ENCODE peak calls at places on chromosome 21, in ten cellular contexts. H is CD4-positive, CD25-positive, alpha-beta regulatory T cell; I is Caco-2; J is cardiac fibroblast; F is AG09309; G is SJSA1; K is effector memory CD4-positive, alpha-beta T cell; E is fibroblast of mammary gland; A is epithelial cell of esophagus; O is fibroblast of the aortic adventitia. D is an unnamed sample.
A peak's percentile ranks its signal among the peaks of the same experiment; 100 is the strongest.

GRCh38 chr21:26850116-26850643 is 5.0 kb upstream of the ADAMTS1 start:
- DNase-seq in I (peak; percentile 28), G (peak; percentile 65), F (no peak), A (peak; percentile 66), E (peak; percentile 63), O (peak; percentile 79), H (no peak), J (peak; percentile 80), K (no peak), D (no peak)

GRCh38 chr21:32494946-32495703 is 82.6 kb downstream of the EVA1C start:
- DNase-seq in A (peak; percentile 57), H (no peak), J (peak; percentile 80), E (peak; percentile 81), F (peak; percentile 92), I (no peak), K (no peak), G (peak; percentile 70), O (peak; percentile 92), D (peak; percentile 25)

GRCh38 chr21:26842976-26843911 is 2.0 kb downstream of the ADAMTS1 start:
- DNase-seq in K (no peak), J (peak; percentile 98), A (peak; percentile 96), G (peak; percentile 94), F (peak; percentile 86), H (no peak), O (peak; percentile 97), E (peak; percentile 97), I (no peak), D (peak; percentile 87)

GRCh38 chr21:33661146-33661545 is 18.8 kb downstream of the ITSN1 start:
- DNase-seq in I (no peak), J (peak; percentile 64), G (no peak), K (no peak), H (no peak), E (peak; percentile 43), O (no peak), A (peak; percentile 52), F (no peak), D (no peak)

GRCh38 chr21:29578306-29578705 is 279.6 kb downstream of the BACH1 start:
- DNase-seq in A (no peak), H (no peak), E (no peak), K (no peak), O (no peak), F (no peak), J (no peak), G (no peak), I (no peak), D (no peak)

GRCh38 chr21:33201945-33202344 is 27.8 kb upstream of the IFNAR2 start:
- DNase-seq in H (no peak), G (no peak), J (no peak), K (no peak), I (no peak), F (no peak), E (no peak), O (no peak), A (no peak), D (no peak)

GRCh38 chr21:29342394-29342957 is 43.8 kb downstream of the BACH1 start:
- DNase-seq in I (no peak), H (no peak), G (peak; percentile 77), F (peak; percentile 88), K (no peak), O (peak; percentile 96), J (peak; percentile 98), A (peak; percentile 93), E (peak; percentile 100), D (peak; percentile 72)

GRCh38 chr21:33360871-33361602 is 36.3 kb downstream of the IFNAR1 start:
- DNase-seq in A (peak; percentile 79), J (peak; percentile 81), K (peak; percentile 76), O (peak; percentile 65), E (peak; percentile 90), H (peak; percentile 72), G (peak; percentile 66), I (peak; percentile 88), F (peak; percentile 62), D (peak; percentile 83)

GRCh38 chr21:44428281-44428942 is 26.9 kb upstream of the LRRC3 start:
- DNase-seq in G (no peak), E (no peak), I (peak; percentile 59), H (peak; percentile 42), O (no peak), K (peak; percentile 47), F (no peak), A (peak; percentile 3), J (peak; percentile 12), D (no peak)

GRCh38 chr21:14071902-14072734 is 138.6 kb downstream of the LIPI start:
- DNase-seq in I (no peak), F (no peak), H (no peak), J (no peak), O (no peak), K (no peak), G (no peak), E (no peak), A (no peak), D (no peak)

GRCh38 chr21:26982767-26983166 is 15.9 kb upstream of the ADAMTS5 start:
- DNase-seq in F (no peak), H (no peak), O (peak; percentile 51), G (no peak), J (peak; percentile 67), I (no peak), E (peak; percentile 82), K (no peak), A (peak; percentile 88), D (no peak)

GRCh38 chr21:44253832-44254700 is 7.6 kb downstream of the DNMT3L start:
- DNase-seq in J (no peak), K (no peak), E (no peak), G (no peak), O (no peak), F (no peak), H (no peak), A (no peak), I (no peak), D (no peak)

GRCh38 chr21:18443085-18443484 is 39.5 kb upstream of the TMPRSS15 start:
- DNase-seq in K (no peak), I (no peak), O (no peak), J (no peak), G (no peak), A (no peak), E (no peak), F (no peak), H (no peak), D (no peak)

GRCh38 chr21:17089121-17089520 is 423.7 kb upstream of the CXADR start:
- DNase-seq in H (no peak), E (no peak), A (peak; percentile 21), J (no peak), K (no peak), F (no peak), G (no peak), I (no peak), O (no peak), D (no peak)

DNA sequence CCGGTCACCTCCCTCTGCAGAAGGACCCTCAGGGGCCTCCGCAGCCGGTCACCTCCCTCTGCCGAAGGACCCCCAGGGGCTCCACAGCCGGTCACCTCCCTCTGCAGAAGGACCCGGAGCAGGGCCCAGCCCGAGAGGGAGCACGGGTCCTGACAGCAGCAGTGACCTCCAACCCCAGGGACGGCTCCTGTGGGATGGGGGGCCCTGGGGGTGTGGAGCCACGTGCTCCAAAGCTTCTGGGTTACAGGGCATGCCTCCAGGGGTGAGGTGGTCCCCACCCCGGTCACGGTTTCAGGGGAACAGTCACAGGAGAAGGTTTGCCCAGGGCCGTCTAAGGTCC is 40.3 kb downstream of the SLC19A1 start:
- DNase-seq in G (no peak), A (no peak), H (no peak), F (no peak), E (no peak), O (no peak), K (no peak), J (no peak), I (no peak), D (no peak)
- H3K4me3 ChIP-seq in G (no peak overlapping the region), A (no peak overlapping the region), H (no peak overlapping the region), F (no peak overlapping the region), E (no peak overlapping the region), O (no peak overlapping the region), K (no peak overlapping the region), J (no peak overlapping the region), I (no peak overlapping the region), D (no peak overlapping the region)

GRCh38 chr21:42061866-42062542 is 9.1 kb upstream of the UMODL1 start:
- DNase-seq in I (no peak), A (no peak), K (peak; percentile 71), G (no peak), E (no peak), F (no peak), H (peak; percentile 73), J (no peak), O (no peak), D (no peak)
- H3K4me3 ChIP-seq in I (no peak overlapping the region), A (no peak overlapping the region), K (peak overlapping the region; percentile 65), G (no peak overlapping the region), E (no peak overlapping the region), F (no peak overlapping the region), H (peak overlapping the region; percentile 60), J (no peak overlapping the region), O (no peak overlapping the region), D (no peak overlapping the region)

GRCh38 chr21:36753556-36753955 is 54.6 kb downstream of the SIM2 start:
- DNase-seq in G (peak; percentile 88), F (peak; percentile 10), E (peak; percentile 16), A (peak; percentile 49), K (no peak), J (peak; percentile 81), O (peak; percentile 44), H (no peak), I (no peak), D (no peak)

GRCh38 chr21:36751383-36751782 is 52.5 kb downstream of the SIM2 start:
- DNase-seq in F (no peak), O (no peak), K (no peak), G (no peak), I (no peak), J (no peak), H (no peak), E (no peak), A (no peak), D (no peak)

GRCh38 chr21:36749935-36750578 is 51.1 kb downstream of the SIM2 start:
- DNase-seq in H (no peak), E (peak; percentile 5), F (no peak), G (peak; percentile 48), I (peak; percentile 61), O (no peak), J (peak; percentile 36), K (no peak), A (no peak), D (no peak)

GRCh38 chr21:36747815-36748381 is 49.0 kb downstream of the SIM2 start:
- DNase-seq in K (no peak), A (peak; percentile 52), O (no peak), H (no peak), G (no peak), J (peak; percentile 33), F (no peak), I (peak; percentile 91), E (peak; percentile 13), D (no peak)

DNA sequence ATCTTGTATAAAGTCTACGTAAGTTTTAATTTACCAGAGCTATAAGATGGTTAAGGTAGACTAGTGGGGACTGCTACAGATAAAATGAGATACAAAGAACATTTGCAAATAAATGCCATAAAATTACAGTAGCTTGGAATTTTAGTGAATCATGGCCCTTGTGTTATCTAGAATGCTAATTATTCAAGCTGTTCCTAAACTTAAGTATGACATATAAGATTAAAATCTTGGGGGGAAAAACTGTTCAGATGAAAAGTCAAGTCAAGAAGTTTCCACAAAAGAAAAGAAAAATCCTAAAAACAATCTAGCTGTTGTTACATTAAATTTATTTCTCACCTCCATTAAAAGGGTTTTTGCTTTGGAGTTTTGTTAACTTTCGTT is 51.7 kb downstream of the SIM2 start:
- DNase-seq in G (no peak), K (no peak), I (no peak), O (no peak), A (no peak), E (no peak), H (no peak), J (no peak), F (no peak), D (no peak)
- H3K4me3 ChIP-seq in G (no peak overlapping the region), K (no peak overlapping the region), I (no peak overlapping the region), O (no peak overlapping the region), A (no peak overlapping the region), E (no peak overlapping the region), H (no peak overlapping the region), J (no peak overlapping the region), F (no peak overlapping the region), D (no peak overlapping the region)

GRCh38 chr21:38793926-38794713 is 11.6 kb upstream of the ETS2 start:
- DNase-seq in J (no peak), F (no peak), H (no peak), I (peak; percentile 28), O (no peak), G (no peak), K (no peak), E (no peak), A (no peak), D (no peak)
- H3K4me3 ChIP-seq in J (no peak overlapping the region), F (no peak overlapping the region), H (no peak overlapping the region), I (no peak overlapping the region), O (no peak overlapping the region), G (no peak overlapping the region), K (no peak overlapping the region), E (no peak overlapping the region), A (no peak overlapping the region), D (no peak overlapping the region)